ENCODE peak calls at places on chromosomes 11 and 22, in four cellular contexts. R is left ventricle myocardium inferior, S is neural progenitor cell, C is esophagus squamous epithelium. D is an unnamed sample.

GRCh38 chr11:6843670-6844069 is 1.8 kb upstream of the OR10A5 start:
- DNase-seq in C (no peak), R (no peak), S (peak), D (no peak)

GRCh38 chr11:21485011-21485410 is 707.9 kb upstream of the ANO5 start:
- DNase-seq in R (no peak), S (no peak), C (no peak), D (no peak)

GRCh38 chr11:104618949-104619348 is 279.3 kb downstream of the CASP12 start:
- DNase-seq in R (no peak), C (no peak), S (no peak), D (no peak)

GRCh38 chr11:94175545-94175944 is 46.9 kb downstream of the PANX1 start:
- DNase-seq in S (no peak), R (no peak), C (no peak), D (no peak)

GRCh38 chr11:34977039-34977906 is 60.9 kb downstream of the PDHX start:
- DNase-seq in R (no peak), S (no peak), C (no peak), D (no peak)

GRCh38 chr22:23495614-23496444 is 84.3 kb downstream of the IGLL1 start:
- DNase-seq in S (no peak), C (no peak), R (no peak), D (no peak)

GRCh38 chr11:69049490-69049867 is 747 bp downstream of the TPCN2 start:
- DNase-seq in R (no peak), C (no peak), S (no peak), D (no peak)

GRCh38 chr22:49201046-49201970 is 626.4 kb downstream of the BRD1 start:
- DNase-seq in R (no peak), C (no peak), S (no peak), D (peak)

GRCh38 chr11:23211221-23211620 is 350.9 kb upstream of the CCDC179 start:
- DNase-seq in C (no peak), S (no peak), R (no peak), D (no peak)

GRCh38 chr22:41699264-41700104 is at the start of gene MEI1:
- DNase-seq in R (peak), S (peak), C (peak), D (peak)

GRCh38 chr11:125164091-125164421 is 495 bp upstream of the PKNOX2 start:
- DNase-seq in C (no peak), S (no peak), R (no peak), D (no peak)
- H3K4me3 ChIP-seq in C (no peak), S (peak), R (peak), D (peak)

GRCh38 chr11:75272391-75272790 is 31.8 kb downstream of the TPBGL start:
- DNase-seq in R (no peak), S (no peak), C (no peak), D (peak)
- H3K4me3 ChIP-seq in R (no peak), S (no peak), C (no peak), D (no peak)

GRCh38 chr11:96051820-96052219 is 127.9 kb upstream of the MTMR2 start:
- DNase-seq in S (no peak), R (no peak), C (no peak), D (no peak)

GRCh38 chr11:96052921-96053631 is 129.2 kb upstream of the MTMR2 start:
- DNase-seq in C (no peak), R (no peak), S (no peak), D (no peak)

GRCh38 chr11:96056581-96056980 is 132.7 kb upstream of the MTMR2 start:
- DNase-seq in R (no peak), S (no peak), C (no peak), D (no peak)

GRCh38 chr11:96054870-96055705 is 131.2 kb upstream of the MTMR2 start:
- DNase-seq in R (no peak), S (peak), C (no peak), D (no peak)

DNA sequence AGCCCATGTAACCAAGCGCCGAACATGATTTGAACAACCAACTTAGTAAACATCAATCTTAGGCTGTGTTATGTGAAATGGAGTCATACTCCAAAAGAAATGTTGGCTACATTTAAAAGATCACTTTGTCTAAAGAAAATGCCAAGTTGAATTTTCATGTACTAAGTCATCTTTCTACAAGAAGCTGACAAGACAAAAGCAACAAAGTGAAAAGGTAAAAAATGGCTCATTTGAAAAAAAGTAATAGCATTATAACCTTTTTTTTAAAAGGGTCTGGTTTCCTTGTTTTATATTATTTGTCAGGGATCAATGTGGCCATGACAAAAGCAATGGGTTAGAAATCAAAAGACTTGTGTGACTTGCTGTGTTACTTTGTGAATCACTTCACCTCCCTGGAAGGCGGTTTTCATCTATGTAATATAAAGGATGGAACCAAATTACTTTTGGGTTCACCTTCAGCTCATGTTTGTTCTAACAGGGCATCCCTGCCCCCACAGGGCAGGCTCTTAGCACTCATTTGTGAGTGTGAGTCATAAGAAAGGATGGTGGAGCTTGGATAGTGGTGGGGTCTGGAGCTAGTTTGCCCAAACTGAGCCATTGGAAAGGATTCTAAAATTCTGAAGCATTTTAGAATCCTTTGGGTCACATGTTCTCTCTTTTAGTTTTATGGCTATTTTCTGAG is 131.9 kb upstream of the MTMR2 start:
- DNase-seq in S (peak), C (no peak), R (no peak), D (no peak)
- H3K4me3 ChIP-seq in S (peak), C (no peak), R (no peak), D (no peak)

GRCh38 chr11:17805873-17806272 is 71.3 kb downstream of the KCNC1 start:
- DNase-seq in R (no peak), C (no peak), S (no peak), D (no peak)
- H3K4me3 ChIP-seq in R (no peak), C (no peak), S (no peak), D (no peak)

DNA sequence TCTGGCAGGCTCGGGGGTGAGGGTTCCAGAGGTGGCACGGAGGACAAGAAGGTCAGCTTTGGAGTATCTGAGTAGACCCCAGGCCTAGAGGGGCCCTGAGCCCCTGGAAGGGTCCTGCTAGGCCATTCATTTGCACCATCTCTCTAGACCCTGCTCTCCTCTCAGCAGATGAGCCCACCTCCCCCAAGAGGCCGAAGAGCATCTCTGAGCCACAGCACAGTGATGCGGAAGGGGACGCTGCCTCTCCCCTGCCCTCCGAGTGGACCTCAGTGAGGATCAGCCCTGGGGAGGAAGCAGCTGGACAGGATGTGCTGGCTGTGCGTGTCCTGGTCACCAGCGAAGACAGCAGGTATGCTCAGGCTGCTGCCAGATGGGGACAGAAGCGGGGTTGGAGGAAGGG is 101.6 kb upstream of the PARVA start:
- DNase-seq in R (no peak), C (no peak), S (no peak), D (peak)
- H3K4me3 ChIP-seq in R (no peak), C (no peak), S (no peak), D (no peak)

GRCh38 chr22:44030051-44030701 is 6.1 kb downstream of the PARVB start:
- DNase-seq in C (no peak), R (no peak), S (no peak), D (no peak)
- H3K4me3 ChIP-seq in C (no peak), R (no peak), S (no peak), D (no peak)

GRCh38 chr11:120715239-120715638 is 203.7 kb downstream of the GRIK4 start:
- DNase-seq in R (no peak), S (peak), C (no peak), D (no peak)
- H3K4me3 ChIP-seq in R (no peak), S (no peak), C (no peak), D (no peak)